ENCODE peak calls at places on chromosomes 7 and 10, in six cellular contexts. H is naive thymus-derived CD4-positive, alpha-beta T cell; T is IMR-90; E is pancreas; J is cardiac muscle cell; V is mesenchymal stem cell. Y is an unnamed sample.

GRCh38 chr10:478471-479245 is 210.8 kb downstream of the DIP2C start:
- DNase-seq in J (no peak), E (no peak), T (no peak), H (no peak), V (no peak), Y (no peak)

GRCh38 chr7:141660259-141660658 is 41.7 kb downstream of the DENND11 start:
- DNase-seq in J (no peak), E (no peak), H (no peak), T (peak; percentile 35), V (peak; percentile 74), Y (no peak)

GRCh38 chr7:904847-905246 is 28.5 kb downstream of the GET4 start:
- DNase-seq in E (peak; percentile 58), J (no peak), H (no peak), V (peak; percentile 38), T (peak; percentile 40), Y (no peak)

GRCh38 chr10:113006656-113007342 is 56.8 kb downstream of the TCF7L2 start:
- DNase-seq in E (no peak), V (no peak), H (no peak), T (no peak), J (no peak), Y (no peak)

GRCh38 chr7:99143853-99144672 is at the start of gene SMURF1:
- DNase-seq in E (peak; percentile 89), V (peak; percentile 63), T (peak; percentile 47), J (peak; percentile 89), H (peak; percentile 89), Y (peak; percentile 56)

GRCh38 chr7:107622429-107622828 is 38.2 kb upstream of the SLC26A4 start:
- DNase-seq in H (no peak), V (peak; percentile 81), J (no peak), E (no peak), T (peak; percentile 81), Y (no peak)

GRCh38 chr7:74104702-74105101 is 21.1 kb downstream of the LIMK1 start:
- DNase-seq in H (no peak), T (peak; percentile 54), E (no peak), J (no peak), V (no peak), Y (no peak)

GRCh38 chr7:142797342-142797798 is 26.6 kb downstream of the PRSS2 start:
- DNase-seq in H (peak; percentile 56), T (no peak), V (no peak), E (no peak), J (no peak), Y (no peak)

GRCh38 chr7:129401968-129402860 is 32.0 kb upstream of the STRIP2 start:
- DNase-seq in H (no peak), V (peak; percentile 11), T (no peak), E (no peak), J (no peak), Y (no peak)

GRCh38 chr7:39042706-39043105 is 65.0 kb downstream of the POU6F2 start:
- DNase-seq in H (no peak), E (no peak), J (no peak), V (no peak), T (no peak), Y (no peak)

GRCh38 chr10:126374435-126374834 is 13.8 kb downstream of the ADAM12 start:
- DNase-seq in E (no peak), J (no peak), V (no peak), T (no peak), H (no peak), Y (no peak)

GRCh38 chr10:44395396-44395795 is 10.5 kb upstream of the CXCL12 start:
- DNase-seq in T (no peak), E (no peak), H (no peak), V (no peak), J (no peak), Y (no peak)

GRCh38 chr10:112565434-112566053 is 118.5 kb downstream of the VTI1A start:
- DNase-seq in T (peak; percentile 72), V (peak; percentile 81), J (peak; percentile 79), H (no peak), E (no peak), Y (no peak)

GRCh38 chr7:143367972-143368371 is 5.5 kb upstream of the FAM131B start:
- DNase-seq in T (no peak), E (no peak), H (no peak), V (no peak), J (no peak), Y (no peak)

GRCh38 chr7:44084695-44085094 is 2.4 kb upstream of the POLM start:
- DNase-seq in E (no peak), J (no peak), T (peak; percentile 39), V (no peak), H (no peak), Y (no peak)

GRCh38 chr7:46580756-46581155 is 659.7 kb upstream of the IGFBP3 start:
- DNase-seq in J (no peak), H (no peak), V (peak; percentile 18), E (no peak), T (no peak), Y (no peak)

GRCh38 chr7:603152-603941 is 83.7 kb upstream of the PDGFA start:
- DNase-seq in H (no peak), V (no peak), T (no peak), J (no peak), E (peak; percentile 28), Y (no peak)

GRCh38 chr10:133261726-133262325 is 14.8 kb downstream of the ADAM8 start:
- DNase-seq in E (peak; percentile 95), J (peak; percentile 79), H (peak; percentile 75), T (peak; percentile 38), V (peak; percentile 56), Y (peak; percentile 79)

GRCh38 chr10:122839505-122839904 is 6.2 kb downstream of the CUZD1 start:
- DNase-seq in H (no peak), V (no peak), J (no peak), T (no peak), E (no peak), Y (no peak)

GRCh38 chr10:125060851-125061556 is 99.4 kb downstream of the CTBP2 start:
- DNase-seq in E (peak; percentile 93), H (no peak), T (peak; percentile 80), V (peak; percentile 80), J (peak; percentile 78), Y (no peak)
- H3K4me3 ChIP-seq in E (no peak overlapping the region), H (no peak overlapping the region), T (no peak overlapping the region), V (no peak overlapping the region), J (no peak overlapping the region), Y (no peak overlapping the region)

GRCh38 chr10:48465860-48466521 is 138.9 kb downstream of the ARHGAP22 start:
- DNase-seq in T (no peak), H (no peak), E (no peak), V (no peak), J (no peak), Y (no peak)
- H3K4me3 ChIP-seq in T (no peak overlapping the region), H (no peak overlapping the region), E (no peak overlapping the region), V (no peak overlapping the region), J (peak overlapping the region; percentile 6), Y (no peak overlapping the region)

GRCh38 chr7:28958946-28959417 is 852 bp upstream of the TRIL start:
- DNase-seq in J (no peak), H (no peak), E (no peak), T (no peak), V (no peak), Y (no peak)
- H3K4me3 ChIP-seq in J (no peak overlapping the region), H (no peak overlapping the region), E (no peak overlapping the region), T (no peak overlapping the region), V (no peak overlapping the region), Y (no peak overlapping the region)

GRCh38 chr7:29479606-29480200 is 83.9 kb upstream of the PRR15 start:
- DNase-seq in E (no peak), T (no peak), J (no peak), V (peak; percentile 29), H (no peak), Y (no peak)
- H3K4me3 ChIP-seq in E (no peak overlapping the region), T (no peak overlapping the region), J (no peak overlapping the region), V (no peak overlapping the region), H (no peak overlapping the region), Y (no peak overlapping the region)

GRCh38 chr10:29030855-29031254 is 258.0 kb upstream of the LYZL1 start:
- DNase-seq in T (no peak), H (no peak), E (no peak), V (no peak), J (no peak), Y (no peak)
- H3K4me3 ChIP-seq in T (no peak overlapping the region), H (no peak overlapping the region), E (no peak overlapping the region), V (no peak overlapping the region), J (no peak overlapping the region), Y (no peak overlapping the region)

GRCh38 chr10:71472912-71473311 is 76.2 kb downstream of the CDH23 start:
- DNase-seq in T (no peak), H (no peak), J (no peak), E (no peak), V (no peak), Y (no peak)
- H3K4me3 ChIP-seq in T (no peak overlapping the region), H (no peak overlapping the region), J (no peak overlapping the region), E (no peak overlapping the region), V (no peak overlapping the region), Y (no peak overlapping the region)

GRCh38 chr10:71752391-71753090 is 20.8 kb downstream of the VSIR start:
- DNase-seq in J (no peak), T (peak; percentile 24), V (no peak), E (peak; percentile 42), H (peak; percentile 43), Y (no peak)
- H3K4me3 ChIP-seq in J (no peak overlapping the region), T (no peak overlapping the region), V (no peak overlapping the region), E (no peak overlapping the region), H (no peak overlapping the region), Y (no peak overlapping the region)

GRCh38 chr10:18333616-18334015 is 193.4 kb downstream of the CACNB2 start:
- DNase-seq in T (no peak), J (no peak), V (no peak), E (no peak), H (no peak), Y (no peak)
- H3K4me3 ChIP-seq in T (no peak overlapping the region), J (no peak overlapping the region), V (no peak overlapping the region), E (no peak overlapping the region), H (no peak overlapping the region), Y (no peak overlapping the region)